ENCODE peak calls at places on chromosomes 5 and 9, in ten cellular contexts. T, K, S, R, J, P, N, Q, V and X are unnamed samples.

GRCh38 chr5:119382167-119382566 is 26.3 kb downstream of the TNFAIP8 start:
- DNase-seq in T (no peak), K (no peak), S (no peak), R (no peak), J (no peak), P (no peak), N (no peak), Q (no peak), V (no peak), X (no peak)

GRCh38 chr9:126057461-126057860 is 269.2 kb upstream of the MVB12B start:
- DNase-seq in T (no peak), K (no peak), S (no peak), R (no peak), J (peak; percentile 28), P (no peak), N (no peak), Q (no peak), V (no peak), X (no peak)

GRCh38 chr5:178291161-178291561 is 58.6 kb upstream of the PHYKPL start:
- DNase-seq in T (no peak), K (no peak), S (no peak), R (no peak), J (peak; percentile 67), P (no peak), N (no peak), Q (peak; percentile 10), V (no peak), X (no peak)

GRCh38 chr9:112914524-112914923 is 23.8 kb upstream of the SLC46A2 start:
- DNase-seq in T (no peak), K (no peak), S (no peak), R (no peak), J (no peak), P (no peak), N (no peak), Q (no peak), V (peak; percentile 32), X (no peak)

GRCh38 chr9:2018162-2018643 is 3.1 kb downstream of the SMARCA2 start:
- DNase-seq in T (no peak), K (no peak), S (no peak), R (no peak), J (no peak), P (no peak), N (no peak), Q (no peak), V (no peak), X (no peak)

GRCh38 chr5:83095973-83096539 is 18.7 kb downstream of the XRCC4 start:
- DNase-seq in T (no peak), K (no peak), S (no peak), R (no peak), J (no peak), P (no peak), N (no peak), Q (no peak), V (peak; percentile 17), X (no peak)

GRCh38 chr9:11190719-11191118 is 577.9 kb upstream of the PTPRD start:
- DNase-seq in T (no peak), K (no peak), S (no peak), R (no peak), J (no peak), P (no peak), N (no peak), Q (no peak), V (no peak), X (no peak)

GRCh38 chr5:16508730-16509531 is 43.3 kb upstream of the ZNF622 start:
- DNase-seq in T (peak; percentile 85), K (no peak), S (no peak), R (no peak), J (no peak), P (peak; percentile 82), N (no peak), Q (peak; percentile 89), V (no peak), X (no peak)

GRCh38 chr5:139561655-139562451 is 714 bp downstream of the UBE2D2 start:
- DNase-seq in T (peak; percentile 56), K (peak; percentile 59), S (peak; percentile 64), R (peak; percentile 22), J (peak; percentile 92), P (peak; percentile 29), N (peak; percentile 36), Q (peak; percentile 57), V (peak; percentile 49), X (no peak)

GRCh38 chr5:158135682-158136176 is 276.8 kb upstream of the CLINT1 start:
- DNase-seq in T (no peak), K (no peak), S (no peak), R (no peak), J (no peak), P (no peak), N (no peak), Q (no peak), V (no peak), X (no peak)

GRCh38 chr5:146745937-146746577 is 132.5 kb downstream of the PPP2R2B start:
- DNase-seq in T (no peak), K (no peak), S (no peak), R (no peak), J (no peak), P (no peak), N (peak; percentile 24), Q (no peak), V (no peak), X (no peak)

GRCh38 chr9:93303806-93304573 is 120.1 kb downstream of the WNK2 start:
- DNase-seq in T (peak; percentile 17), K (no peak), S (no peak), R (no peak), J (peak; percentile 56), P (no peak), N (no peak), Q (peak; percentile 19), V (no peak), X (no peak)

GRCh38 chr9:91395553-91396470 is 27.8 kb downstream of the NFIL3 start:
- DNase-seq in T (no peak), K (no peak), S (peak; percentile 84), R (no peak), J (no peak), P (no peak), N (no peak), Q (no peak), V (peak; percentile 42), X (no peak)

GRCh38 chr5:178462846-178463245 is 127.3 kb downstream of the COL23A1 start:
- DNase-seq in T (no peak), K (no peak), S (no peak), R (no peak), J (no peak), P (no peak), N (no peak), Q (no peak), V (no peak), X (no peak)

GRCh38 chr5:150473673-150474358 is 24.3 kb upstream of the RPS14 start:
- DNase-seq in T (no peak), K (no peak), S (no peak), R (no peak), J (no peak), P (peak; percentile 55), N (no peak), Q (no peak), V (no peak), X (no peak)

GRCh38 chr9:86639899-86640379 is 285.7 kb upstream of the TUT7 start:
- DNase-seq in T (no peak), K (no peak), S (no peak), R (no peak), J (no peak), P (no peak), N (no peak), Q (no peak), V (no peak), X (no peak)

DNA sequence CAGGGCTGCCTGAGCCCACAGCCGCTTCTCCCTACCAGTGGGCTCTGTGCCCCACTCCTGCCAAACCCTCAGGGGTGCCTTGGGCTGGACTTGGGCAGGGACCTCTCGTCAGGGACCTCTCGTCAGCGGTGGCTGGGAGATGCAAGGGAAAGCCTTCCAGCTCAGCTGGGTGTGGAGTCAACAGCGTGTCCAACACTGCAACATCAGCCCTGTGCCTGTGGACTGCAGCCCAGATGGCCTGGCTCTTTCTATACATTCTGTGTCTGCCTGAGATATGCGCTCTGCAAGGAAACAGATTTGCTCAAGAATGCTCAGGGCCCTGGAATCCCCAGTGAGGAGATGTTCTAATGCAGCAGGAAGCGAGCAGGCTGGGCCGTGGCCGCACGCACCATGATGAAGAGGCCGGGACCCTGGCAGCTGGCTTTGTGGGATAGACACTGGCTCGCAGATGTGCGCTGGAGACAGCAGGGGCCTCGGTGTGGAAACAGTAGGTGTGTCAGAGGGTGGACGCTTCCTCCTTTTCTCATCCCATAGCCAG is 85.0 kb upstream of the COL5A1 start:
- DNase-seq in T (no peak), K (peak; percentile 7), S (no peak), R (peak; percentile 3), J (peak; percentile 41), P (no peak), N (peak; percentile 9), Q (peak; percentile 41), V (no peak), X (no peak)
- H3K4me1 ChIP-seq in T (no peaks in the 10 kb centered on the region), K (no peaks in the 10 kb centered on the region), S (no peaks in the 10 kb centered on the region), R (no peaks in the 10 kb centered on the region), J (no peaks in the 10 kb centered on the region), P (no peaks in the 10 kb centered on the region), N (no peaks in the 10 kb centered on the region), Q (no peaks in the 10 kb centered on the region), V (peaks cover 29% of the 10 kb centered on the region), X (peaks cover 14% of the 10 kb centered on the region)

GRCh38 chr9:21385131-21385665 is at the start of gene IFNA2:
- DNase-seq in T (no peak), K (no peak), S (no peak), R (no peak), J (no peak), P (no peak), N (no peak), Q (no peak), V (no peak), X (no peak)
- H3K27me3 ChIP-seq in T (no peaks in the 10 kb centered on the region), K (no peaks in the 10 kb centered on the region), S (peaks cover 34% of the 10 kb centered on the region), R (peaks cover 4% of the 10 kb centered on the region), J (peaks cover 8% of the 10 kb centered on the region), P (no peaks in the 10 kb centered on the region), N (peaks cover 5% of the 10 kb centered on the region), Q (peaks cover 47% of the 10 kb centered on the region), V (peaks cover 67% of the 10 kb centered on the region), X (peaks cover 66% of the 10 kb centered on the region)

DNA sequence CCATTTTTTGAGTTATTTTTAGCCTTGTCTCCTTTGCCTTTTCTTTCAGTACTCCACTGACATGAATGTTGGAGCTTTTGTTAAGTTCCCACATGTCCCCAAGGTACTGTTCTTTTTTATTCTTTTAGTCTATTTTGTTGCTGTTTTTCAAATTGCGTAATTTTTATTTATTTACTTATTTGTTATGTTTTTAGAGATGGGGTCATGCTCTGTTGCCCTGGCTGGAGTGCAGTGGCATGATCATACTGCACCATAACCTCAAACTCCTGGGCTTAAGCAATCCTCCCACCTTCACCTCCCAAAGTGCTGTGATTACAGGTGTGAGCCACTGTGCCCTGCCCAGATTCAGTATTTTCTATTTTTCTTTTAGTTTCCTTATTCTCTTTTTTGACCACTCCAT is 5.4 kb upstream of the PCDHA1 start:
- DNase-seq in T (no peak), K (no peak), S (no peak), R (no peak), J (no peak), P (no peak), N (no peak), Q (no peak), V (no peak), X (no peak)
- H3K9me3 ChIP-seq in T (no peaks in the 10 kb centered on the region), K (peaks cover 6% of the 10 kb centered on the region), S (peaks cover 39% of the 10 kb centered on the region), R (peaks cover 4% of the 10 kb centered on the region), J (peaks cover 100% of the 10 kb centered on the region), P (peaks cover 49% of the 10 kb centered on the region), N (peaks cover 9% of the 10 kb centered on the region), Q (peaks cover 97% of the 10 kb centered on the region), V (peaks cover 25% of the 10 kb centered on the region), X (peaks cover 74% of the 10 kb centered on the region)

DNA sequence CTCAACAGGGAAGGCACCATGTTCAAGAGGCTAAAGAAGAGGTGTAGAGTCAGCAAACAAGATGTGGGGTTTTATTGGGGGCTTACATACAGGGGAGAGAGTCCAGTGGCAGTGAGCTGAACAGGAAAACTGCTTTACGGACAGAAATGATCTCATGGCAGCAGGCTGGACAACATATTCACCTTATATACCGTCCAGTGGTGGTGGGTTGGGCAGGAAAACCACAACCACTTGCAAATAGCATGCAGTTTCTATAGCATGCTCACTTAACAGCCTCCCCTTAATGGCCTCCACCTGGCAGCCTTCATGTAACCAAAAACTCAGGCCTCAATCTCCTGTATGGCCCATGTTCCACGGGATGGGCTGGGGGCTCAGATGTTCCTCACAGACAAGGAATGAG is 5.4 kb downstream of the TNFSF8 start:
- DNase-seq in T (no peak), K (no peak), S (no peak), R (no peak), J (no peak), P (no peak), N (no peak), Q (no peak), V (no peak), X (no peak)
- H3K4me1 ChIP-seq in T (no peaks in the 10 kb centered on the region), K (no peaks in the 10 kb centered on the region), S (peaks cover 66% of the 10 kb centered on the region), R (no peaks in the 10 kb centered on the region), J (peaks cover 5% of the 10 kb centered on the region), P (no peaks in the 10 kb centered on the region), N (no peaks in the 10 kb centered on the region), Q (no peaks in the 10 kb centered on the region), V (no peaks in the 10 kb centered on the region), X (no peaks in the 10 kb centered on the region)